ENCODE peak calls at places on chromosomes 1 and 21, in ten cellular contexts. One of them, this sample, is unnamed.

GRCh38 chr1:100449477-100449876 is 88.5 kb upstream of the GPR88 start:
- DNase-seq in GM12864: no peak
- DNase-seq in fibroblast of lung: no peak
- DNase-seq in transverse colon: no peak
- DNase-seq in RWPE1: no peak
- DNase-seq in heart right ventricle: no peak
- DNase-seq in mucosa of descending colon: no peak
- DNase-seq in IMR-90: no peak
- DNase-seq in choroid plexus epithelial cell: no peak
- DNase-seq in B cell: no peak
- DNase-seq in this sample: no peak

GRCh38 chr1:59123081-59123675 is 173.7 kb upstream of the FGGY start:
- DNase-seq in B cell: no peak
- DNase-seq in heart right ventricle: no peak
- DNase-seq in IMR-90: peak; percentile 82
- DNase-seq in fibroblast of lung: no peak
- DNase-seq in choroid plexus epithelial cell: peak; percentile 48
- DNase-seq in RWPE1: no peak
- DNase-seq in GM12864: no peak
- DNase-seq in mucosa of descending colon: no peak
- DNase-seq in transverse colon: no peak
- DNase-seq in this sample: no peak

GRCh38 chr1:10730985-10731384 is 65.5 kb downstream of the CASZ1 start:
- DNase-seq in mucosa of descending colon: no peak
- DNase-seq in choroid plexus epithelial cell: peak; percentile 90
- DNase-seq in B cell: no peak
- DNase-seq in IMR-90: peak; percentile 69
- DNase-seq in transverse colon: no peak
- DNase-seq in GM12864: no peak
- DNase-seq in fibroblast of lung: peak; percentile 57
- DNase-seq in heart right ventricle: no peak
- DNase-seq in RWPE1: peak; percentile 24
- DNase-seq in this sample: no peak

GRCh38 chr1:115456441-115456961 is 118.5 kb upstream of the NGF start:
- DNase-seq in choroid plexus epithelial cell: no peak
- DNase-seq in B cell: no peak
- DNase-seq in transverse colon: no peak
- DNase-seq in RWPE1: peak; percentile 20
- DNase-seq in GM12864: no peak
- DNase-seq in mucosa of descending colon: no peak
- DNase-seq in fibroblast of lung: no peak
- DNase-seq in IMR-90: peak; percentile 67
- DNase-seq in heart right ventricle: no peak
- DNase-seq in this sample: no peak

GRCh38 chr1:245260116-245260882 is 105.5 kb downstream of the KIF26B start:
- DNase-seq in IMR-90: no peak
- DNase-seq in heart right ventricle: no peak
- DNase-seq in mucosa of descending colon: no peak
- DNase-seq in choroid plexus epithelial cell: no peak
- DNase-seq in fibroblast of lung: no peak
- DNase-seq in transverse colon: no peak
- DNase-seq in B cell: no peak
- DNase-seq in RWPE1: no peak
- DNase-seq in GM12864: no peak
- DNase-seq in this sample: no peak

GRCh38 chr1:200423235-200423634 is 13.4 kb upstream of the ZNF281 start:
- DNase-seq in mucosa of descending colon: no peak
- DNase-seq in choroid plexus epithelial cell: no peak
- DNase-seq in fibroblast of lung: no peak
- DNase-seq in transverse colon: no peak
- DNase-seq in RWPE1: no peak
- DNase-seq in heart right ventricle: no peak
- DNase-seq in B cell: no peak
- DNase-seq in IMR-90: no peak
- DNase-seq in GM12864: no peak
- DNase-seq in this sample: no peak

GRCh38 chr21:31872452-31873274 is at the start of gene HUNK:
- DNase-seq in choroid plexus epithelial cell: peak; percentile 28
- DNase-seq in B cell: peak; percentile 24
- DNase-seq in mucosa of descending colon: peak; percentile 66
- DNase-seq in IMR-90: peak; percentile 54
- DNase-seq in GM12864: no peak
- DNase-seq in fibroblast of lung: peak; percentile 39
- DNase-seq in transverse colon: peak; percentile 58
- DNase-seq in RWPE1: no peak
- DNase-seq in heart right ventricle: peak; percentile 15
- DNase-seq in this sample: peak; percentile 49

GRCh38 chr21:42002421-42002958 is 7.7 kb downstream of the ZBTB21 start:
- DNase-seq in transverse colon: no peak
- DNase-seq in heart right ventricle: no peak
- DNase-seq in B cell: no peak
- DNase-seq in mucosa of descending colon: no peak
- DNase-seq in GM12864: peak; percentile 86
- DNase-seq in fibroblast of lung: peak; percentile 72
- DNase-seq in IMR-90: peak; percentile 98
- DNase-seq in RWPE1: peak; percentile 52
- DNase-seq in choroid plexus epithelial cell: peak; percentile 85
- DNase-seq in this sample: peak; percentile 58

GRCh38 chr1:239386453-239387303 is at the start of gene CHRM3:
- DNase-seq in transverse colon: peak; percentile 87
- DNase-seq in mucosa of descending colon: peak; percentile 87
- DNase-seq in heart right ventricle: no peak
- DNase-seq in GM12864: no peak
- DNase-seq in B cell: no peak
- DNase-seq in IMR-90: no peak
- DNase-seq in choroid plexus epithelial cell: no peak
- DNase-seq in RWPE1: peak; percentile 59
- DNase-seq in fibroblast of lung: no peak
- DNase-seq in this sample: peak; percentile 32

GRCh38 chr21:44078411-44078981 is 28.7 kb upstream of the PWP2 start:
- DNase-seq in GM12864: no peak
- DNase-seq in transverse colon: no peak
- DNase-seq in B cell: no peak
- DNase-seq in IMR-90: no peak
- DNase-seq in heart right ventricle: no peak
- DNase-seq in choroid plexus epithelial cell: no peak
- DNase-seq in mucosa of descending colon: no peak
- DNase-seq in fibroblast of lung: no peak
- DNase-seq in RWPE1: no peak
- DNase-seq in this sample: no peak

GRCh38 chr1:19804786-19805390 is 5.2 kb upstream of the TMCO4 start:
- DNase-seq in transverse colon: no peak
- DNase-seq in B cell: no peak
- DNase-seq in RWPE1: no peak
- DNase-seq in choroid plexus epithelial cell: peak; percentile 63
- DNase-seq in fibroblast of lung: no peak
- DNase-seq in mucosa of descending colon: no peak
- DNase-seq in IMR-90: no peak
- DNase-seq in heart right ventricle: no peak
- DNase-seq in GM12864: no peak
- DNase-seq in this sample: no peak

GRCh38 chr1:23224721-23225648 is 7.7 kb upstream of the HTR1D start:
- DNase-seq in mucosa of descending colon: peak; percentile 70
- DNase-seq in fibroblast of lung: peak; percentile 39
- DNase-seq in B cell: no peak
- DNase-seq in IMR-90: peak; percentile 64
- DNase-seq in RWPE1: peak; percentile 61
- DNase-seq in GM12864: no peak
- DNase-seq in transverse colon: peak; percentile 76
- DNase-seq in choroid plexus epithelial cell: peak; percentile 52
- DNase-seq in heart right ventricle: peak; percentile 39
- DNase-seq in this sample: no peak

GRCh38 chr21:45329261-45330074 is 41.8 kb upstream of the POFUT2 start:
- DNase-seq in mucosa of descending colon: no peak
- DNase-seq in transverse colon: no peak
- DNase-seq in GM12864: no peak
- DNase-seq in fibroblast of lung: no peak
- DNase-seq in B cell: no peak
- DNase-seq in RWPE1: peak; percentile 39
- DNase-seq in IMR-90: no peak
- DNase-seq in heart right ventricle: no peak
- DNase-seq in choroid plexus epithelial cell: no peak
- DNase-seq in this sample: no peak

GRCh38 chr1:231284441-231284840 is 43.4 kb downstream of the GNPAT start:
- DNase-seq in choroid plexus epithelial cell: no peak
- DNase-seq in mucosa of descending colon: no peak
- DNase-seq in fibroblast of lung: no peak
- DNase-seq in IMR-90: no peak
- DNase-seq in GM12864: no peak
- DNase-seq in heart right ventricle: no peak
- DNase-seq in RWPE1: no peak
- DNase-seq in B cell: no peak
- DNase-seq in transverse colon: no peak
- DNase-seq in this sample: no peak

GRCh38 chr1:171142081-171142450 is 43.0 kb upstream of the FMO2 start:
- DNase-seq in mucosa of descending colon: no peak
- DNase-seq in transverse colon: peak; percentile 14
- DNase-seq in GM12864: no peak
- DNase-seq in fibroblast of lung: peak; percentile 94
- DNase-seq in heart right ventricle: peak; percentile 29
- DNase-seq in choroid plexus epithelial cell: peak; percentile 79
- DNase-seq in IMR-90: peak; percentile 66
- DNase-seq in B cell: no peak
- DNase-seq in RWPE1: no peak
- DNase-seq in this sample: no peak

GRCh38 chr1:106222415-106222814 is 834.1 kb upstream of the PRMT6 start:
- DNase-seq in fibroblast of lung: no peak
- DNase-seq in choroid plexus epithelial cell: peak; percentile 83
- DNase-seq in mucosa of descending colon: no peak
- DNase-seq in transverse colon: no peak
- DNase-seq in RWPE1: no peak
- DNase-seq in B cell: no peak
- DNase-seq in IMR-90: no peak
- DNase-seq in GM12864: no peak
- DNase-seq in heart right ventricle: no peak
- DNase-seq in this sample: no peak

DNA sequence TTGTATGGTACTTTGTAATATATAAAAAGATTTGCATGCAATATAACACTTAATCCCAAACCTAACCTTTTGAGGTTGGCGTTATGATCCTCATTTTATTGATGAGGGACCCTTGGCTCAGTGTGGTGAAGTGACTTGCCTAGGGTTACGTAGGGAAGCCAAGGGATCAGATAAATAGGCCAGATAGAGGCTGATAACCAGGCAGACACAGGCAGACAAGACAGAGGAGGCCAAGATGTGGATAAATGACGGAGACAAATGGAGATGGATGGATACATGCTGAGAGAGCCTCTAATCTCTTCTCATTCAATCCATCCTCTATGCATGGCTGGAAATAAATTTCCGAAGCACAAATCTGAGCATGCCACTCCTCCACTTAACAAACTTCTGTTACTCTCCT is 136.9 kb upstream of the SPATA6 start:
- DNase-seq in GM12864: no peak
- DNase-seq in IMR-90: no peak
- DNase-seq in fibroblast of lung: no peak
- DNase-seq in B cell: no peak
- DNase-seq in mucosa of descending colon: no peak
- DNase-seq in RWPE1: no peak
- DNase-seq in heart right ventricle: no peak
- DNase-seq in choroid plexus epithelial cell: no peak
- DNase-seq in transverse colon: no peak
- DNase-seq in this sample: no peak
- TF ChIP-seq CTCF in GM12864: no peak
- TF ChIP-seq CTCF in IMR-90: no peak
- TF ChIP-seq CTCF in fibroblast of lung: no peak
- TF ChIP-seq CTCF in B cell: no peak
- TF ChIP-seq CTCF in mucosa of descending colon: no peak
- TF ChIP-seq CTCF in RWPE1: no peak
- TF ChIP-seq CTCF in heart right ventricle: no peak
- TF ChIP-seq CTCF in choroid plexus epithelial cell: no peak
- TF ChIP-seq CTCF in transverse colon: no peak
- TF ChIP-seq CTCF in this sample: no peak

GRCh38 chr1:190373705-190374336 is 103.8 kb downstream of the BRINP3 start:
- DNase-seq in B cell: no peak
- DNase-seq in choroid plexus epithelial cell: peak; percentile 57
- DNase-seq in transverse colon: no peak
- DNase-seq in RWPE1: no peak
- DNase-seq in heart right ventricle: no peak
- DNase-seq in IMR-90: peak; percentile 38
- DNase-seq in mucosa of descending colon: no peak
- DNase-seq in fibroblast of lung: peak; percentile 41
- DNase-seq in GM12864: peak; percentile 4
- DNase-seq in this sample: peak; percentile 4
- TF ChIP-seq CTCF in B cell: no peak
- TF ChIP-seq CTCF in choroid plexus epithelial cell: peak; percentile 76
- TF ChIP-seq CTCF in transverse colon: peak; percentile 45
- TF ChIP-seq CTCF in RWPE1: no peak
- TF ChIP-seq CTCF in heart right ventricle: no peak
- TF ChIP-seq CTCF in IMR-90: peak; percentile 78
- TF ChIP-seq CTCF in mucosa of descending colon: peak; percentile 13
- TF ChIP-seq CTCF in fibroblast of lung: peak; percentile 12
- TF ChIP-seq CTCF in GM12864: peak; percentile 61
- TF ChIP-seq CTCF in this sample: peak; percentile 66

DNA sequence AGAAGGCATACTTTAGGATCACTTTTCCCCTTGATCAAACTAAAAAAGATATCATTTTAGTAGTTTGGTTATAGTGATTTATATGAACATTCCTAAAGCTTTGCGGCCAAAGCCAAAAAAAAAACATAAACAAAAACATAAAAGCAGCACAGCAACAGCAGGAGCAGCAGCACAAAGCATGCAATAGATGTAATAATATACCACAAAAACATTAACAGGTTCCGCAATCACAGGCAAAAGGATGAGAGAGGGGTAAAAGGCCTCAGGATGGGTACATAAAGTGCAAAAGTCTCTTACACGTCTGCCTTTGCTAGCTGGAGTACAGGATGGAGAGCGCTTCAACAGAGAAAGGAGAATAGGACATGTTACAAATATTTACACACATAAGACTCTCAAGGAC is 119.0 kb downstream of the COQ8A start:
- DNase-seq in heart right ventricle: no peak
- DNase-seq in fibroblast of lung: peak; percentile 18
- DNase-seq in mucosa of descending colon: no peak
- DNase-seq in choroid plexus epithelial cell: peak; percentile 62
- DNase-seq in IMR-90: no peak
- DNase-seq in transverse colon: no peak
- DNase-seq in B cell: no peak
- DNase-seq in RWPE1: no peak
- DNase-seq in GM12864: no peak
- DNase-seq in this sample: no peak
- TF ChIP-seq CTCF in heart right ventricle: no peak
- TF ChIP-seq CTCF in fibroblast of lung: no peak
- TF ChIP-seq CTCF in mucosa of descending colon: no peak
- TF ChIP-seq CTCF in choroid plexus epithelial cell: no peak
- TF ChIP-seq CTCF in IMR-90: no peak
- TF ChIP-seq CTCF in transverse colon: no peak
- TF ChIP-seq CTCF in B cell: no peak
- TF ChIP-seq CTCF in RWPE1: no peak
- TF ChIP-seq CTCF in GM12864: no peak
- TF ChIP-seq CTCF in this sample: no peak

DNA sequence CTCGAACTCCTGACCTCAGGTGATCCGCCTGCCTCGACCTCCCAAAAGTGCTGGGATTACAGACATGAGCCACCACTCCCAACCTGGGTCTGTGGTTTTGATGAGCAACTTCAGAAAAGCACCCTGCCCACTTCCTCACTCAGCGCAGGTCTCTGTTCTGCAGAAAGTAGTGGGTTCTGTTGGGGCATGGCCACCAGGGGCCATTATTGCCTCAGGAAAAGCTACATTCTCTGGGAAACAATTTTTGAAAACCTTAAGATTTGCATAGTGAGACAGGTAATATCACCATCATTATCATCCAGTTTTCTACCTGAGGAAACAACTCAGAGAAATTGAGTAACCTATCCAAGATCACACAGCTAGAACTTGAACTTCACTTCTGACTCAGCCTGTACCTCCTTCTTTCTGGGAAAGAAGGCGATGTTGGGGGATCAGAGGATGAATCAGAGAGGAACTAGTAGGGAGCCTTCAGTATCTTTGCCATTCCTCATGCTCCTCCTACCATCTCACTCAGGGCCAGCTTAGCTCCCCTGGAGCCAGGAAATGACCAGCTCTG is 7.1 kb upstream of the NES start:
- DNase-seq in IMR-90: peak; percentile 76
- DNase-seq in RWPE1: peak; percentile 67
- DNase-seq in mucosa of descending colon: no peak
- DNase-seq in transverse colon: no peak
- DNase-seq in heart right ventricle: no peak
- DNase-seq in choroid plexus epithelial cell: peak; percentile 50
- DNase-seq in fibroblast of lung: no peak
- DNase-seq in GM12864: no peak
- DNase-seq in B cell: no peak
- DNase-seq in this sample: no peak
- TF ChIP-seq CTCF in IMR-90: no peak
- TF ChIP-seq CTCF in RWPE1: no peak
- TF ChIP-seq CTCF in mucosa of descending colon: no peak
- TF ChIP-seq CTCF in transverse colon: no peak
- TF ChIP-seq CTCF in heart right ventricle: no peak
- TF ChIP-seq CTCF in choroid plexus epithelial cell: peak; percentile 42
- TF ChIP-seq CTCF in fibroblast of lung: no peak
- TF ChIP-seq CTCF in GM12864: no peak
- TF ChIP-seq CTCF in B cell: no peak
- TF ChIP-seq CTCF in this sample: no peak

This sample was measured in GM13976.